ENCODE peak calls at places on chromosomes 6 and 20, in four cellular contexts. P is body of pancreas, R is OCI-LY7, O is bronchial epithelial cell. K is an unnamed sample.

GRCh38 chr6:31057426-31058003 is 47.2 kb downstream of the MUC22 start:
- DNase-seq in P (no peak), R (no peak), O (peak; percentile 63), K (peak; percentile 89)

GRCh38 chr6:75852721-75853120 is 103.7 kb downstream of the MYO6 start:
- DNase-seq in P (no peak), R (no peak), O (peak; percentile 61), K (no peak)

GRCh38 chr6:41040101-41040910 is 1.3 kb upstream of the UNC5CL start:
- DNase-seq in P (peak; percentile 89), R (no peak), O (peak; percentile 84), K (peak; percentile 62)

GRCh38 chr6:163806761-163807499 is 392.4 kb downstream of the QKI start:
- DNase-seq in P (no peak), R (no peak), O (no peak), K (no peak)

GRCh38 chr6:98724537-98724936 is 109.8 kb upstream of the POU3F2 start:
- DNase-seq in P (no peak), R (no peak), O (peak; percentile 13), K (no peak)

GRCh38 chr6:85348643-85349042 is 101.2 kb upstream of the NT5E start:
- DNase-seq in P (no peak), R (no peak), O (no peak), K (no peak)

GRCh38 chr6:56637640-56638039 is 5.0 kb downstream of the DST start:
- DNase-seq in P (peak; percentile 12), R (peak; percentile 24), O (peak; percentile 76), K (peak; percentile 46)

GRCh38 chr6:119791746-119792145 is 442.2 kb upstream of the MAN1A1 start:
- DNase-seq in P (no peak), R (no peak), O (peak; percentile 42), K (peak; percentile 4)

GRCh38 chr6:25147191-25147590 is 132.0 kb upstream of the CARMIL1 start:
- DNase-seq in P (no peak), R (peak; percentile 64), O (no peak), K (no peak)

GRCh38 chr6:164928366-164929154 is 380.8 kb downstream of the C6orf118 start:
- DNase-seq in P (no peak), R (no peak), O (no peak), K (no peak)

GRCh38 chr20:50969416-50969815 is 10.8 kb downstream of the MOCS3 start:
- DNase-seq in P (no peak), R (no peak), O (no peak), K (no peak)

GRCh38 chr20:48026981-48027592 is 241.8 kb upstream of the SULF2 start:
- DNase-seq in P (no peak), R (peak; percentile 55), O (no peak), K (no peak)

GRCh38 chr20:1588869-1589460 is 30.8 kb downstream of the SIRPB1 start:
- DNase-seq in P (no peak), R (no peak), O (no peak), K (no peak)

GRCh38 chr6:62466607-62467006 is 180.6 kb upstream of the KHDRBS2 start:
- DNase-seq in P (no peak), R (no peak), O (no peak), K (no peak)

GRCh38 chr20:46545077-46545826 is 5.2 kb downstream of the OCSTAMP start:
- DNase-seq in P (peak; percentile 30), R (no peak), O (peak; percentile 5), K (no peak)

GRCh38 chr20:54180931-54181330 is 7.1 kb upstream of the CYP24A1 start:
- DNase-seq in P (no peak), R (no peak), O (no peak), K (no peak)

GRCh38 chr6:109801794-109802193 is 110.7 kb downstream of the FIG4 start:
- DNase-seq in P (no peak), R (no peak), O (no peak), K (no peak)

GRCh38 chr6:38396209-38396608 is 243.5 kb downstream of the BTBD9 start:
- DNase-seq in P (no peak), R (no peak), O (peak; percentile 63), K (peak; percentile 35)

GRCh38 chr20:46268131-46268611 is 40.1 kb downstream of the CDH22 start:
- DNase-seq in P (no peak), R (no peak), O (no peak), K (no peak)

GRCh38 chr6:129501401-129502051 is 208.5 kb downstream of the ARHGAP18 start:
- DNase-seq in P (peak; percentile 67), R (no peak), O (peak; percentile 97), K (peak; percentile 98)

GRCh38 chr20:57211406-57211805 is 55.0 kb downstream of the BMP7 start:
- DNase-seq in P (no peak), R (no peak), O (no peak), K (no peak)

GRCh38 chr20:23420943-23421925 is at the start of gene NAPB:
- DNase-seq in P (peak; percentile 94), R (peak; percentile 96), O (peak; percentile 82), K (peak; percentile 84)

GRCh38 chr6:56242343-56242742 is 5.0 kb downstream of the COL21A1 start:
- DNase-seq in P (no peak), R (no peak), O (peak; percentile 85), K (peak; percentile 57)

GRCh38 chr6:38133932-38134703 is 314.6 kb downstream of the ZFAND3 start:
- DNase-seq in P (no peak), R (no peak), O (no peak), K (no peak)

GRCh38 chr6:22322103-22322882 is 25.5 kb upstream of the PRL start:
- DNase-seq in P (no peak), R (no peak), O (no peak), K (no peak)

GRCh38 chr6:36377594-36377993 is 9.9 kb downstream of the ETV7 start:
- DNase-seq in P (no peak), R (no peak), O (no peak), K (no peak)
- H3K4me3 ChIP-seq in P (no peak overlapping the region), R (no peak overlapping the region), O (no peak overlapping the region), K (no peak overlapping the region)

GRCh38 chr6:32114853-32115252 is 5.7 kb upstream of the TNXB start:
- DNase-seq in P (no peak), R (no peak), O (no peak), K (no peak)

GRCh38 chr6:32115623-32116022 is 6.5 kb upstream of the TNXB start:
- DNase-seq in P (no peak), R (no peak), O (no peak), K (no peak)

GRCh38 chr6:32118782-32119628 is 9.0 kb downstream of the ATF6B start:
- DNase-seq in P (peak; percentile 89), R (peak; percentile 82), O (peak; percentile 68), K (peak; percentile 65)

GRCh38 chr6:32117461-32117860 is 8.3 kb upstream of the TNXB start:
- DNase-seq in P (no peak), R (no peak), O (no peak), K (no peak)

GRCh38 chr6:32116674-32117073 is 7.5 kb upstream of the TNXB start:
- DNase-seq in P (no peak), R (peak; percentile 38), O (no peak), K (no peak)
- TF ChIP-seq CTCF in P (peak; percentile 8), R (peak; percentile 76), O (no peak), K (peak; percentile 23)

DNA sequence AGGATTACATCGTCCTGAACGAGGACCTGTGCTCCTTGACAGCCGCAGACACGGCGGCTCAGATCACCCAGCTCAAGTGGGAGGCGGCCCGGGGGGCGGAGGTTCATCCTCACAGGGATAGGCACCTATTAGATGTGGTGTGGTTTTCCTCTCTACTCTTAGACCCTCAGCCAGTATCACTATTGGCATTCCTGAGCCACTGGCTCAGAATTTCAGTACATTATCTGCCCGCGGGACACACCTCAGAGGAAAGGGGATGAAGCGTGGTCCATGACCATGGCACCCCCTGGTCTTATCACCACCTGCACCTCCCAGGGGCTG is 34.6 kb upstream of the HLA-G start:
- DNase-seq in P (no peak), R (no peak), O (no peak), K (no peak)
- H3K4me3 ChIP-seq in P (peak overlapping the region; percentile 73), R (no peak overlapping the region), O (peak overlapping the region; percentile 82), K (peak overlapping the region; percentile 81)

GRCh38 chr6:34743625-34744293 is 13.5 kb upstream of the SNRPC start:
- DNase-seq in P (no peak), R (no peak), O (peak; percentile 42), K (peak; percentile 57)
- TF ChIP-seq CTCF in P (no peak), R (no peak), O (no peak), K (no peak)

K was measured in mammary epithelial cell.